ENCODE peak calls at places on chromosomes 12 and 14, in nine cellular contexts. C, J, V, G, R, K, Q, Y and N are unnamed samples.

GRCh38 chr14:33342299-33342974 is 403.8 kb downstream of the NPAS3 start:
- DNase-seq in C (no peak), J (no peak), V (no peak), G (no peak), R (no peak), K (no peak), Q (no peak), Y (no peak), N (no peak)

GRCh38 chr12:24803406-24804245 is 145.3 kb downstream of the BCAT1 start:
- DNase-seq in C (no peak), J (no peak), V (no peak), G (no peak), R (no peak), K (no peak), Q (no peak), Y (no peak), N (no peak)

GRCh38 chr14:100504372-100505078 is 82.7 kb downstream of the BEGAIN start:
- DNase-seq in C (no peak), J (peak), V (no peak), G (peak), R (no peak), K (no peak), Q (no peak), Y (no peak), N (no peak)

GRCh38 chr12:1875608-1876007 is 42.8 kb downstream of the CACNA2D4 start:
- DNase-seq in C (no peak), J (no peak), V (no peak), G (no peak), R (peak), K (peak), Q (peak), Y (no peak), N (no peak)

GRCh38 chr14:50303744-50304471 is 8.1 kb downstream of the L2HGDH start:
- DNase-seq in C (no peak), J (no peak), V (peak), G (no peak), R (no peak), K (no peak), Q (peak), Y (no peak), N (no peak)

GRCh38 chr14:86838363-86838762 is 1154.6 kb downstream of the GALC start:
- DNase-seq in C (no peak), J (no peak), V (no peak), G (no peak), R (no peak), K (no peak), Q (no peak), Y (no peak), N (no peak)

GRCh38 chr14:104195854-104196253 is 57.5 kb downstream of the KIF26A start:
- DNase-seq in C (no peak), J (no peak), V (no peak), G (no peak), R (no peak), K (no peak), Q (no peak), Y (no peak), N (no peak)

GRCh38 chr12:7994731-7995205 is 37.7 kb upstream of the FOXJ2 start:
- DNase-seq in C (no peak), J (peak), V (no peak), G (no peak), R (no peak), K (no peak), Q (no peak), Y (no peak), N (no peak)

GRCh38 chr12:120447992-120448391 is 1.7 kb downstream of the GATC start:
- DNase-seq in C (no peak), J (no peak), V (no peak), G (no peak), R (no peak), K (no peak), Q (no peak), Y (no peak), N (no peak)

GRCh38 chr12:50676761-50677160 is 87.1 kb upstream of the ATF1 start:
- DNase-seq in C (no peak), J (no peak), V (no peak), G (no peak), R (no peak), K (no peak), Q (no peak), Y (no peak), N (no peak)

GRCh38 chr12:32126720-32127119 is 20.1 kb downstream of the BICD1 start:
- DNase-seq in C (no peak), J (no peak), V (no peak), G (no peak), R (no peak), K (no peak), Q (no peak), Y (no peak), N (no peak)

GRCh38 chr14:55094630-55095157 is 34.4 kb upstream of the LGALS3 start:
- DNase-seq in C (no peak), J (no peak), V (no peak), G (no peak), R (no peak), K (no peak), Q (no peak), Y (no peak), N (no peak)

GRCh38 chr14:69318241-69318640 is 58.3 kb downstream of the GALNT16 start:
- DNase-seq in C (no peak), J (no peak), V (no peak), G (no peak), R (no peak), K (peak), Q (no peak), Y (no peak), N (no peak)

GRCh38 chr12:29427964-29428363 is 47.0 kb upstream of the ERGIC2 start:
- DNase-seq in C (peak), J (no peak), V (no peak), G (no peak), R (no peak), K (no peak), Q (no peak), Y (no peak), N (no peak)
- TF ChIP-seq CTCF in C (peak), J (no peak), V (peak), G (peak), R (peak), K (peak), Q (no peak), Y (peak), N (no peak)

DNA sequence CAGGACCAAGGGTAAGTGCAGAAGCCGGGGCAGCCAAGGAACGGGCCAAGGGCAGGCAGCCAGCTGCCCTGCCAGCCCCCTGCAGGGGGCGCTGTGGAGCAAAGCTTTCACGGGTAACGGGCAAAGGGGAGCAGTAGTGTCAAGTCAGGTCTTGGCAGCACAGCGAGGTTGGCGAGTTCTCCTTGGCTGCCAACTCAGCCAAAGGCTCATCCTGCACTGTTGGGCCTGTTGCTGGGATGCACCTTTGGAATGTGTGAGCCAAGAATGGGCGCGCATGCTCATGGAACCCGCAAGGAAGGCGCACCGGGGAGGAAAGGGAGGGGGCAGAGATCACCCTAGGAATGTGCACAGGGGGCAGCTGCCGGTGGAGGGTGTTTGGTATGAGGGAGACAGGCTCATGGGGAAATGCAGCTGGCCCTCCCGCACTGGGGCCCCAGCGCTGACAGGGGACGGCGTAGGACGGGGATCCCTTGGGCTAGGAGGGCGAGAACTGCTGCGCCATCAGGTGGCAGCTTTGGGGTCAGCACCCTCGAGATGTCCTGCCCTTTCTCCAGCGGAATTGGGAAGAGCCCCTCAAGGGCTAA is 138.0 kb downstream of the ASCL4 start:
- DNase-seq in C (peak), J (peak), V (peak), G (no peak), R (no peak), K (peak), Q (no peak), Y (peak), N (peak)
- TF ChIP-seq CTCF in C (peak), J (peak), V (peak), G (peak), R (peak), K (peak), Q (no peak), Y (peak), N (peak)

DNA sequence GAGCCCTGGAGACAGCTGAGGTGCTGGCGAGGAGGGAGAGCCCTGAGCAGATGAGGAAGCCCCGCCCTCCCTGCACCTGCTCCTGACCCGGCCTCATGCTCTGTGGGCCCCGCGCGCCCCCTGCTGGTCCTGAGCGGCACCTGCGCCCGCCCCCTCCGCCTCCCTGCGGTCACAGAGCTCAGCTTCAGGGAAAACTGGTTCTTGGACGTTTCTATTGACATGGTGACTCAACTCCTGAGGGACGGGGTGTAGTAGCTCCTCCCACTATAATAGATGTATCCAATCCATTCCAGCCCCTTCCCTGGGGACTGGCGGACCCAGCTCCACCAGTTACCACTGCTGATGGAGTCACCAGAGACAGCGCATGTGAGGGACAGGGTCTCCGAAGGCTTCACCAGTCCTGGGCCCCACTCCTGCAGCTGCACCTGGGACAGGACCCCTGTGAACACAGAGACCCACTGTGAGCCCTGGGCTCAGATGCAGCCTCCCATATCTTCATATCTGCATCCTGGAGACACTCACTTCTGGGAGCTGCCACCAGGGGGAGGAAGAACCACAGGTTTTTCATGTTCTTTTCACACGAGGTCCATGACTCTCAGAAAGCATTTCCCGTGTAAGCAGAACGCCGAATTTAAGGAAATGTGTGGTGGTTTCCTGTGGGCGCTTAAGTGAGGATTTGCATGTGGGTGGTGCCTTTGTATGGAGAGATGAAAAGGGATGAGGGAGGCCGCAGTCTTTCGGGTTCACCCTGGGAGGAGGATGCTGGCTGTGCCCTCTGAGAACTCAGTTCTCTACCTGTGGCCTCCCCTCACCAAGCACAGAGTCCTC is 1346.5 kb downstream of the TMEM121 start:
- DNase-seq in C (peak), J (peak), V (peak), G (no peak), R (no peak), K (peak), Q (peak), Y (no peak), N (no peak)
- TF ChIP-seq CTCF in C (peak), J (peak), V (peak), G (peak), R (no peak), K (no peak), Q (peak), Y (no peak), N (no peak)

DNA sequence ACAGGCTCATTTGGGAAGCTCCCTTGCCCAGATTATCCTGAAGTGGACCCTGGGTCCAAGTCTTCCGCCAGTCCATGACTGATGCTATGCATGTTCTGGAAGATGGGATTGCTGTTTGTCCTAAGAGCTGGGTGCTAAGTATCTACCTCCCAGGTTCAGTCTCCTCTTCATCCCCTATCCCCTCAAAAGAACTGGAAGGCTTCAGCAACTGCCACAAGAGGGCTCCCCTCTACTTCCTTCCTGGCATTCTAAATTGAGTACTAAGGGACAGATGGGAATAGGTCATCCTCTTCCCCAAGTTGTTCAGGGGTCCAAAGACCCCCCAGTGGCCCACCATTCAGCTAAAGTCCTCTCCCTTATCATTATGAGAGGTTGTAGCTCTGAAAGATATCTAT is 9.0 kb upstream of the FKBP11 start:
- DNase-seq in C (no peak), J (peak), V (no peak), G (no peak), R (no peak), K (no peak), Q (no peak), Y (no peak), N (no peak)
- TF ChIP-seq CTCF in C (no peak), J (peak), V (peak), G (peak), R (peak), K (peak), Q (no peak), Y (no peak), N (peak)

GRCh38 chr12:12399161-12399560 is 42.3 kb downstream of the BORCS5 start:
- DNase-seq in C (no peak), J (no peak), V (no peak), G (no peak), R (no peak), K (no peak), Q (no peak), Y (no peak), N (no peak)

GRCh38 chr12:12397184-12397583 is 40.3 kb downstream of the BORCS5 start:
- DNase-seq in C (no peak), J (no peak), V (no peak), G (no peak), R (no peak), K (no peak), Q (no peak), Y (no peak), N (no peak)

GRCh38 chr12:12396727-12397126 is 39.8 kb downstream of the BORCS5 start:
- DNase-seq in C (no peak), J (no peak), V (no peak), G (no peak), R (no peak), K (no peak), Q (no peak), Y (no peak), N (no peak)

GRCh38 chr12:12399906-12400305 is 43.0 kb downstream of the BORCS5 start:
- DNase-seq in C (no peak), J (no peak), V (no peak), G (no peak), R (no peak), K (no peak), Q (no peak), Y (no peak), N (no peak)

GRCh38 chr12:12398026-12398859 is 41.4 kb downstream of the BORCS5 start:
- DNase-seq in C (no peak), J (peak), V (no peak), G (peak), R (peak), K (no peak), Q (peak), Y (no peak), N (no peak)
- TF ChIP-seq CTCF in C (no peak), J (no peak), V (no peak), G (peak), R (peak), K (peak), Q (no peak), Y (no peak), N (no peak)

DNA sequence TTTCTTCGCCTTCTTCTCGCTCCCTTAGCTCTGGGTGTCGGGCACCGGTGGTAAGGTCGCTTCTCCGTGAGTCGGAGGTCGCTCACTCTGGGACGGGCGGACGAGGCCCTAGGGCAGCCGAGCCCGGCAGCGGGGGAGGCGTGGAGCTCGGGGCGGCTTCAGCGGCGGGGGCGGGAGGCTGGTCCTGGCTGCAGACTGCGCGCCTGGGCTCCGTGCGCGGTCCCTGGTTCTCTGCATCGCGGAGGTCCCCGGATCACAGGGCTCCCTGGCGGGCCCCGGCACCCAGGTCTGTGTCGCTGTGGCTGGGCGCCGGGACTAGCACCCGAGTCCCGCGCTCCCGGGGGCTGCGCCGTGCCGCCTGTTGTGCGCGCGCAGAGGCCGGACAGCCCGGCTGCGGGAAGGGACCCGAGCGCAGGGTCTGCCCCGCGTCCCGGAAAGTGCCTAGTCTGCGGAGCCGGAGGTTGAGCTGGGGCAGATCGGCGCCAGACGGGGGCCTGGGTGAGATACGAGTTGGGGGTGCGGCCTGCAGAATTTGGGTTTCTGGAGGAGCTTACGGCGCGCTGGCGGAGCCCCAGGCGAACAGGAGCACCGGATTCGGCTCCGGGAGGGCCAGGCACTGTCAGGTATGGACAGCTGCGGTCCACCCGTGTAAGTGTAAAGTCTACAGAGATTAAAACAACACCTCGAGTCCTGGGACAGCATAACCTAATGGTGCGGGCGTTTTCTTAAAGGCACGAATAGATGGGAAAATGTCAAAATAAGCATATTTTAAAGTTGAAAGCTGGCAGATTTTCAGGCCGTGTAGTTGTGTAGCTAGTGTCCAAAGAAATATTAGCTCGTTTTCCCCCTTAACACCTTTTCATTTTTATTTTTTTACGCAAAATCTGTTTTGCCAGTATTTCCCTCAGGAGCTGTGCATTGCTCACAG is 722 bp downstream of the FRMD6 start:
- DNase-seq in C (no peak), J (peak), V (peak), G (no peak), R (no peak), K (peak), Q (peak), Y (peak), N (no peak)
- TF ChIP-seq CTCF in C (peak), J (peak), V (no peak), G (peak), R (peak), K (no peak), Q (no peak), Y (peak), N (peak)

DNA sequence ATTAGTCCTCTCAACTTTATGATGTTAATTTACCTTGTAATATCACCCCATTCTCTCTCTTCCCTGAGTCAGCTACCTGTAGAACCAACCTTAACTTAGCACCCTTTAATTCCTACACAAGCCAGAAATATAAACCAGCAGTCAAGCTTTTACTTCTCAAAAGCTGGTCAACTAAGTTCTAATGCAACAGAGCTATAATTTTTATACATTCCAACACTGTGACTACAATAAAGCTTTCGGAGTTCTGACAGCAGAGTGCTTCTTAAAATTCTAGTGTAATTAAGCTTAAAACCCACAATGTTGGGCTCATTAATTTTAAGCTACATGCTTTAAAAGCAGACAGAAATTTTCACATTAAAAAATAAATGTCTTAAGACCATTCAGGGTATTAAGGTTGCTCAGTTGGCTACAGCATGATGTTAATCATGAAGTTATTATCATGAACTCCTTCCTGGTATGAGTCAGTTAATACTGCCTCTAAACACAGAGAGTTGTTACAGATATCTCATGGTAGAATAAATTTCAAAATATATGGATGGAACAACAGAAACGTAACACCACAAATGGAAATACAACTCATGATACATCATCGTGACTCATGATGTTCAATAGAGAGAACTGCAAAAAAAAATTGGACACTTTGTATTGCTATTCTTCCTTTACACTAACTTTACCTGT is 126.7 kb downstream of the EPS8 start:
- DNase-seq in C (no peak), J (peak), V (no peak), G (peak), R (no peak), K (no peak), Q (no peak), Y (no peak), N (no peak)
- TF ChIP-seq CTCF in C (no peak), J (no peak), V (no peak), G (no peak), R (no peak), K (no peak), Q (no peak), Y (no peak), N (no peak)